ENCODE peak calls at places on chromosomes 2 and 18, in nine cellular contexts. U, N, Z, I, J, R, D, M and L are unnamed samples.

GRCh38 chr2:189267925-189268579 is 88.5 kb upstream of the COL5A2 start:
- DNase-seq in U (peak), D (peak), M (no peak), Z (no peak), N (no peak), J (peak), R (no peak), I (peak), L (no peak)

GRCh38 chr2:188787661-188788044 is 186.5 kb upstream of the COL3A1 start:
- DNase-seq in J (peak), R (no peak), N (no peak), D (peak), U (no peak), M (no peak), Z (no peak), I (no peak), L (no peak)

GRCh38 chr18:26710460-26711096 is 154.9 kb downstream of the AQP4 start:
- DNase-seq in I (no peak), N (no peak), R (peak), U (no peak), M (no peak), D (no peak), Z (peak), J (no peak), L (no peak)

GRCh38 chr2:73404409-73404808 is 18.8 kb downstream of the ALMS1 start:
- DNase-seq in Z (no peak), I (no peak), M (no peak), R (no peak), J (no peak), U (no peak), D (no peak), N (no peak), L (no peak)

GRCh38 chr2:160742679-160743078 is 249.1 kb upstream of the RBMS1 start:
- DNase-seq in M (no peak), D (no peak), R (no peak), N (no peak), J (peak), U (no peak), I (no peak), Z (no peak), L (no peak)

GRCh38 chr18:21769206-21769605 is 28.6 kb downstream of the MIB1 start:
- DNase-seq in U (no peak), M (no peak), I (no peak), N (no peak), Z (no peak), J (peak), R (no peak), D (peak), L (no peak)

GRCh38 chr18:44729631-44730101 is 49.0 kb downstream of the SETBP1 start:
- DNase-seq in D (peak), U (no peak), N (no peak), M (no peak), I (peak), J (peak), R (peak), Z (no peak), L (no peak)

GRCh38 chr2:88448248-88448647 is 4.2 kb downstream of the FOXI3 start:
- DNase-seq in Z (no peak), M (no peak), N (no peak), R (no peak), U (no peak), I (no peak), J (no peak), D (no peak), L (no peak)

GRCh38 chr18:55419132-55419938 is 168.7 kb downstream of the TCF4 start:
- DNase-seq in D (peak), J (peak), U (no peak), N (no peak), M (no peak), R (no peak), Z (no peak), I (peak), L (no peak)

GRCh38 chr2:105795575-105795934 is 50.8 kb downstream of the NCK2 start:
- DNase-seq in U (peak), Z (no peak), J (peak), N (no peak), M (no peak), D (no peak), R (peak), I (no peak), L (no peak)

GRCh38 chr2:73294239-73294638 is 891 bp upstream of the EGR4 start:
- DNase-seq in M (no peak), R (no peak), Z (no peak), U (no peak), N (no peak), J (no peak), D (no peak), I (no peak), L (no peak)

GRCh38 chr2:233076749-233077148 is 16.6 kb downstream of the INPP5D start:
- DNase-seq in R (no peak), J (no peak), U (no peak), I (no peak), D (no peak), N (peak), M (no peak), Z (no peak), L (no peak)

GRCh38 chr2:65432227-65433190 is at the start of gene SPRED2:
- DNase-seq in N (peak), M (peak), R (peak), Z (peak), D (peak), J (peak), I (peak), U (peak), L (peak)

GRCh38 chr2:36357506-36358316 is 2.1 kb downstream of the CRIM1 start:
- DNase-seq in N (peak), J (peak), R (peak), Z (no peak), I (peak), M (no peak), U (peak), D (peak), L (no peak)

GRCh38 chr2:46193855-46194254 is 103.4 kb upstream of the EPAS1 start:
- DNase-seq in M (no peak), N (no peak), D (no peak), Z (no peak), R (no peak), U (no peak), I (no peak), J (no peak), L (no peak)

GRCh38 chr2:11074246-11074820 is 80.9 kb upstream of the SLC66A3 start:
- DNase-seq in M (no peak), R (no peak), J (no peak), Z (no peak), D (no peak), U (no peak), I (no peak), N (no peak), L (no peak)

GRCh38 chr2:141959941-141960340 is 170.9 kb downstream of the LRP1B start:
- DNase-seq in D (no peak), I (no peak), J (no peak), U (no peak), Z (no peak), M (no peak), R (peak), N (no peak), L (no peak)

GRCh38 chr2:239399404-239399999 is 1.3 kb downstream of the HDAC4 start:
- DNase-seq in J (peak), D (peak), R (peak), N (peak), Z (peak), U (peak), M (no peak), I (peak), L (no peak)

GRCh38 chr18:2969695-2970094 is 43.2 kb downstream of the LPIN2 start:
- DNase-seq in M (no peak), J (no peak), Z (no peak), N (no peak), D (no peak), I (no peak), U (no peak), R (no peak), L (no peak)

GRCh38 chr2:99635710-99636431 is 146.1 kb upstream of the REV1 start:
- DNase-seq in J (peak), I (no peak), Z (no peak), R (no peak), M (no peak), U (no peak), D (peak), N (no peak), L (no peak)

GRCh38 chr2:224308267-224308911 is 93.5 kb downstream of the FAM124B start:
- DNase-seq in I (no peak), Z (peak), U (no peak), N (no peak), M (no peak), R (no peak), D (no peak), J (peak), L (no peak)

GRCh38 chr2:42958036-42958370 is 165.6 kb upstream of the HAAO start:
- DNase-seq in R (no peak), D (no peak), J (no peak), N (no peak), U (no peak), Z (no peak), I (no peak), M (no peak), L (no peak)

GRCh38 chr2:26687328-26687727 is 5.2 kb upstream of the KCNK3 start:
- DNase-seq in D (no peak), R (no peak), I (no peak), J (no peak), M (no peak), Z (no peak), N (peak), U (no peak), L (no peak)

GRCh38 chr2:171174075-171174474 is 13.4 kb upstream of the TLK1 start:
- DNase-seq in M (no peak), N (peak), Z (no peak), D (no peak), R (no peak), J (no peak), U (peak), I (no peak), L (no peak)

GRCh38 chr18:8389391-8390340 is 219.6 kb upstream of the RAB12 start:
- DNase-seq in M (peak), J (peak), Z (peak), D (peak), U (peak), I (peak), N (peak), R (peak), L (peak)

GRCh38 chr18:27017901-27018500 is 152.5 kb upstream of the AQP4 start:
- DNase-seq in I (no peak), D (no peak), N (peak), U (peak), J (peak), R (peak), M (no peak), Z (peak), L (no peak)

GRCh38 chr2:149098722-149099121 is 60.2 kb downstream of the LYPD6B start:
- DNase-seq in D (peak), N (no peak), M (no peak), Z (no peak), U (peak), J (peak), R (no peak), I (no peak), L (no peak)

GRCh38 chr2:225756198-225756597 is 356.7 kb downstream of the NYAP2 start:
- DNase-seq in R (no peak), Z (peak), I (no peak), D (peak), U (no peak), M (no peak), N (no peak), J (no peak), L (no peak)

GRCh38 chr2:9653485-9654271 is 22.9 kb upstream of the YWHAQ start:
- DNase-seq in U (no peak), D (no peak), I (no peak), J (no peak), Z (no peak), R (no peak), N (no peak), M (no peak), L (no peak)

GRCh38 chr2:6820236-6820635 is 45.5 kb downstream of the CMPK2 start:
- DNase-seq in I (no peak), U (no peak), D (no peak), R (no peak), Z (no peak), N (no peak), J (no peak), M (no peak), L (no peak)
- H3K4me3 ChIP-seq in I (no peak), U (no peak), D (no peak), R (no peak), Z (no peak), N (no peak), J (no peak), M (no peak), L (no peak)

DNA sequence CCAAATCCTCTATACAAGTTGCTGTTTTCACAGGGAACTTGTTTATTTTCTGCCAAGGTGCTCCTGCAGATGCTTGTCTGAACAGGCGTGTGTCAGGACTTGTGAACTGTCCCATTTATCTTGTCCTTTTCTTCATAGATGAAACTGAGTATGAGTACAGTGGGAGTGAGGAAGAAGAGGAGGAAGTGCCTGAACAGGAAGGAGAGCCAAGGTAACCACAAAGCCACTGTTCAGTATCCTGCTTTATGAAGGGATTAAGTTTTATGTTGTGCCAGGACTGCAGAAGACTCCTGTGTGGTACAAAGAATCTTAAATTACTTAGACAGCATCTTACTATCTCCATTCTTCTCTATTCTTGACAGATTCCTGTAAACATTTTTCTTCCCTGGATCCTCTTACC is 145.0 kb downstream of the MAP4K4 start:
- DNase-seq in U (no peak), Z (no peak), N (no peak), D (no peak), R (no peak), J (no peak), M (no peak), I (no peak), L (no peak)
- H3K4me2 ChIP-seq in U (no peak), Z (no peak), N (no peak), D (no peak), R (no peak), J (peak), M (no peak), I (no peak), L (peak)

GRCh38 chr2:28707592-28707991 is 44.0 kb upstream of the PPP1CB start:
- DNase-seq in M (no peak), U (no peak), D (no peak), I (no peak), R (no peak), J (no peak), N (no peak), Z (no peak), L (no peak)

GRCh38 chr2:28702415-28702859 is 49.2 kb upstream of the PPP1CB start:
- DNase-seq in I (no peak), M (no peak), J (no peak), Z (no peak), R (no peak), N (no peak), U (no peak), D (no peak), L (no peak)

GRCh38 chr2:28702887-28703286 is 48.7 kb upstream of the PPP1CB start:
- DNase-seq in N (no peak), Z (no peak), R (no peak), J (no peak), D (no peak), U (no peak), M (no peak), I (no peak), L (no peak)

GRCh38 chr2:28704621-28705020 is 47.0 kb upstream of the PPP1CB start:
- DNase-seq in N (no peak), Z (no peak), U (no peak), M (no peak), J (no peak), D (no peak), R (no peak), I (no peak), L (no peak)

GRCh38 chr2:28705743-28706142 is 45.9 kb upstream of the PPP1CB start:
- DNase-seq in Z (no peak), U (no peak), M (no peak), R (no peak), I (no peak), N (no peak), J (no peak), D (no peak), L (no peak)
- H3K9ac ChIP-seq in Z (no peak), U (no peak), M (no peak), R (no peak), I (no peak), N (no peak), J (no peak), D (no peak), L (no peak)

GRCh38 chr2:174965551-174965950 is 39.6 kb downstream of the CHN1 start:
- DNase-seq in Z (no peak), I (no peak), U (no peak), J (no peak), D (no peak), M (no peak), R (no peak), N (no peak), L (no peak)
- H3K4me3 ChIP-seq in Z (peak), I (no peak), U (no peak), J (peak), D (no peak), M (no peak), R (no peak), N (no peak), L (no peak)